ENCODE peak calls at places on chromosomes 6 and 20, in nine cellular contexts. One of them, this sample, is unnamed. For H3K4me1, the result is how much of the 10 kb centered on the place peaks cover.

GRCh38 chr6:169454204-169454871 is 200.7 kb upstream of the THBS2 start:
- DNase-seq in hepatocyte: peak
- DNase-seq in SK-N-SH: no peak
- DNase-seq in PC-3: no peak
- DNase-seq in neural progenitor cell: no peak
- DNase-seq in GM23248: peak
- DNase-seq in HCT116: no peak
- DNase-seq in GM23338: no peak
- DNase-seq in MM.1S: no peak
- DNase-seq in this sample: no peak

GRCh38 chr6:122683996-122684651 is 73.9 kb downstream of the PKIB start:
- DNase-seq in SK-N-SH: no peak
- DNase-seq in GM23338: no peak
- DNase-seq in PC-3: no peak
- DNase-seq in hepatocyte: no peak
- DNase-seq in GM23248: no peak
- DNase-seq in neural progenitor cell: no peak
- DNase-seq in MM.1S: no peak
- DNase-seq in HCT116: no peak
- DNase-seq in this sample: no peak

GRCh38 chr6:44966449-44967091 is 361.6 kb upstream of the RUNX2 start:
- DNase-seq in GM23248: peak
- DNase-seq in HCT116: peak
- DNase-seq in SK-N-SH: no peak
- DNase-seq in PC-3: peak
- DNase-seq in hepatocyte: no peak
- DNase-seq in MM.1S: no peak
- DNase-seq in neural progenitor cell: no peak
- DNase-seq in GM23338: no peak
- DNase-seq in this sample: no peak

GRCh38 chr20:20567712-20568111 is 144.7 kb downstream of the RALGAPA2 start:
- DNase-seq in MM.1S: no peak
- DNase-seq in GM23338: no peak
- DNase-seq in neural progenitor cell: no peak
- DNase-seq in hepatocyte: no peak
- DNase-seq in PC-3: no peak
- DNase-seq in GM23248: no peak
- DNase-seq in SK-N-SH: no peak
- DNase-seq in HCT116: no peak
- DNase-seq in this sample: no peak

GRCh38 chr6:25511386-25511785 is 140.6 kb upstream of the SCGN start:
- DNase-seq in neural progenitor cell: no peak
- DNase-seq in GM23338: no peak
- DNase-seq in hepatocyte: no peak
- DNase-seq in PC-3: peak
- DNase-seq in SK-N-SH: no peak
- DNase-seq in HCT116: no peak
- DNase-seq in GM23248: peak
- DNase-seq in MM.1S: no peak
- DNase-seq in this sample: no peak

GRCh38 chr6:21935561-21936028 is 342.0 kb downstream of the SOX4 start:
- DNase-seq in SK-N-SH: no peak
- DNase-seq in hepatocyte: no peak
- DNase-seq in neural progenitor cell: peak
- DNase-seq in HCT116: peak
- DNase-seq in MM.1S: no peak
- DNase-seq in GM23248: peak
- DNase-seq in PC-3: peak
- DNase-seq in GM23338: peak
- DNase-seq in this sample: peak

GRCh38 chr20:35870541-35871307 is 83.6 kb downstream of the SCAND1 start:
- DNase-seq in MM.1S: no peak
- DNase-seq in hepatocyte: no peak
- DNase-seq in SK-N-SH: no peak
- DNase-seq in HCT116: no peak
- DNase-seq in GM23338: no peak
- DNase-seq in neural progenitor cell: no peak
- DNase-seq in PC-3: no peak
- DNase-seq in GM23248: peak
- DNase-seq in this sample: no peak

GRCh38 chr20:52049001-52049731 is 142.4 kb downstream of the ZFP64 start:
- DNase-seq in GM23248: peak
- DNase-seq in GM23338: peak
- DNase-seq in PC-3: no peak
- DNase-seq in HCT116: no peak
- DNase-seq in SK-N-SH: no peak
- DNase-seq in hepatocyte: peak
- DNase-seq in neural progenitor cell: peak
- DNase-seq in MM.1S: no peak
- DNase-seq in this sample: no peak

GRCh38 chr6:153024401-153025017 is 22.0 kb upstream of the MTRF1L start:
- DNase-seq in PC-3: peak
- DNase-seq in neural progenitor cell: peak
- DNase-seq in MM.1S: peak
- DNase-seq in GM23248: peak
- DNase-seq in hepatocyte: peak
- DNase-seq in SK-N-SH: peak
- DNase-seq in HCT116: peak
- DNase-seq in GM23338: peak
- DNase-seq in this sample: peak

GRCh38 chr6:120764312-120764711 is 570.0 kb downstream of the TBC1D32 start:
- DNase-seq in MM.1S: no peak
- DNase-seq in PC-3: no peak
- DNase-seq in GM23338: peak
- DNase-seq in HCT116: no peak
- DNase-seq in GM23248: no peak
- DNase-seq in hepatocyte: no peak
- DNase-seq in SK-N-SH: no peak
- DNase-seq in neural progenitor cell: peak
- DNase-seq in this sample: no peak

GRCh38 chr6:37244430-37245310 is 12.9 kb upstream of the TBC1D22B start:
- DNase-seq in MM.1S: no peak
- DNase-seq in GM23248: peak
- DNase-seq in PC-3: peak
- DNase-seq in GM23338: no peak
- DNase-seq in neural progenitor cell: no peak
- DNase-seq in hepatocyte: peak
- DNase-seq in HCT116: no peak
- DNase-seq in SK-N-SH: no peak
- DNase-seq in this sample: no peak

GRCh38 chr6:24932832-24933231 is 2.9 kb downstream of the RIPOR2 start:
- DNase-seq in SK-N-SH: no peak
- DNase-seq in GM23338: no peak
- DNase-seq in MM.1S: no peak
- DNase-seq in HCT116: no peak
- DNase-seq in neural progenitor cell: no peak
- DNase-seq in hepatocyte: no peak
- DNase-seq in GM23248: no peak
- DNase-seq in PC-3: no peak
- DNase-seq in this sample: peak

GRCh38 chr20:40848530-40848929 is 159.5 kb upstream of the MAFB start:
- DNase-seq in neural progenitor cell: no peak
- DNase-seq in GM23338: no peak
- DNase-seq in PC-3: no peak
- DNase-seq in hepatocyte: no peak
- DNase-seq in SK-N-SH: peak
- DNase-seq in GM23248: no peak
- DNase-seq in HCT116: no peak
- DNase-seq in MM.1S: no peak
- DNase-seq in this sample: no peak

GRCh38 chr6:7058250-7058923 is 49.4 kb upstream of the RREB1 start:
- DNase-seq in HCT116: peak
- DNase-seq in PC-3: peak
- DNase-seq in MM.1S: no peak
- DNase-seq in neural progenitor cell: no peak
- DNase-seq in SK-N-SH: no peak
- DNase-seq in GM23338: no peak
- DNase-seq in hepatocyte: peak
- DNase-seq in GM23248: peak
- DNase-seq in this sample: no peak

GRCh38 chr6:110949679-110950285 is 8.7 kb upstream of the GTF3C6 start:
- DNase-seq in GM23248: peak
- DNase-seq in neural progenitor cell: no peak
- DNase-seq in hepatocyte: peak
- DNase-seq in PC-3: peak
- DNase-seq in SK-N-SH: peak
- DNase-seq in HCT116: peak
- DNase-seq in GM23338: peak
- DNase-seq in MM.1S: peak
- DNase-seq in this sample: peak

DNA sequence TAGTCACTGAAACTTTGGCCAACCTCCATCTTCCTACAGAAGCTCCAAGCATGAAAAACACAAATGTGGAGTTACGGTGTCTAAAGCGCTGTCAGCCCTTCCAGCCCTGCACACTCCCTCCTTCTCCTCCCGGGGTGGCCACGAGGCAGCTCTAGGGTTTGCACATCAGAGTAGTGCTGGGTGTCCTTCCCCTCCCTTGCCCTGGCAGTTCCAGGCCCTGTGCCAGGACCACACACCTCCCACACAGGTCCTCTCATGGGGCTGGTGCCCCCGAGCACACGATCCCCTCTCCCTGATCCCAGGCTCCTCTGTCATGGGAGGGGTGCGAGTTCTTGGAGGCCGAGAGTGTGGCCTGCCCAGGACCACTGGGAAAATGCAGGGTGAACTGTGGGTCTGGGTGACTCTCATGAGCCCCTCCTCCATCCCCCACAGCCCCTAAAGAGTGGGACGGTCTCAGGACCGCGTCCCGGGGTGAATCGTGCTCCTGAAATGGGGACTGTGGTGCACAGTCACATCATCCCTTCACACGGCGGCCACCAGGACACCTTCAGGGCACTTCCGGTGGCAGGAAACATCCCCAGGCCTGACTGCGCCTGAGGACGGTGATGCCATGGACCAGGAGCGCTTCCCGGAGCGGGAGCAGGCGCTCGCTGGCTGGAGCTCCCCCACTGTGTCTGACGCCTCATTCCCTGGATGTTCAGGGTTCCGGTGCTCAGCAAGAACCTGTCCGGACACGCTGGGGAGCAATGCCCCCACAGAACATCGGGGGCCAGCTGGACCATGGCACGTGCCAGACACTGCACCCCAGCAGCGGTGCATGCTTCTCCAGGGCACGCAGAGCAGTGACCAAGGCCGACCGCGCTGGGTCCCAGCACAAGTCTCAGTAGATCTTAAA is 42.8 kb upstream of the SLCO4A1 start:
- DNase-seq in GM23338: no peak
- DNase-seq in PC-3: no peak
- DNase-seq in SK-N-SH: no peak
- DNase-seq in MM.1S: no peak
- DNase-seq in neural progenitor cell: no peak
- DNase-seq in HCT116: no peak
- DNase-seq in hepatocyte: no peak
- DNase-seq in GM23248: no peak
- DNase-seq in this sample: no peak
- H3K4me1 ChIP-seq in GM23338: under half
- H3K4me1 ChIP-seq in PC-3: half or more
- H3K4me1 ChIP-seq in SK-N-SH: under half
- H3K4me1 ChIP-seq in MM.1S: under half
- H3K4me1 ChIP-seq in neural progenitor cell: under half
- H3K4me1 ChIP-seq in HCT116: under half
- H3K4me1 ChIP-seq in hepatocyte: under half
- H3K4me1 ChIP-seq in GM23248: under half
- H3K4me1 ChIP-seq in this sample: under half

GRCh38 chr6:397604-398003 is 6.1 kb downstream of the IRF4 start:
- DNase-seq in PC-3: no peak
- DNase-seq in MM.1S: peak
- DNase-seq in neural progenitor cell: no peak
- DNase-seq in GM23248: no peak
- DNase-seq in hepatocyte: no peak
- DNase-seq in GM23338: no peak
- DNase-seq in HCT116: no peak
- DNase-seq in SK-N-SH: no peak
- DNase-seq in this sample: no peak
- TF ChIP-seq EZH2phosphoT487 in PC-3: no peak
- TF ChIP-seq EZH2phosphoT487 in MM.1S: no peak
- TF ChIP-seq EZH2phosphoT487 in neural progenitor cell: no peak
- TF ChIP-seq EZH2phosphoT487 in GM23248: no peak
- TF ChIP-seq EZH2phosphoT487 in hepatocyte: no peak
- TF ChIP-seq EZH2phosphoT487 in GM23338: no peak
- TF ChIP-seq EZH2phosphoT487 in HCT116: no peak
- TF ChIP-seq EZH2phosphoT487 in SK-N-SH: no peak
- TF ChIP-seq EZH2phosphoT487 in this sample: no peak

DNA sequence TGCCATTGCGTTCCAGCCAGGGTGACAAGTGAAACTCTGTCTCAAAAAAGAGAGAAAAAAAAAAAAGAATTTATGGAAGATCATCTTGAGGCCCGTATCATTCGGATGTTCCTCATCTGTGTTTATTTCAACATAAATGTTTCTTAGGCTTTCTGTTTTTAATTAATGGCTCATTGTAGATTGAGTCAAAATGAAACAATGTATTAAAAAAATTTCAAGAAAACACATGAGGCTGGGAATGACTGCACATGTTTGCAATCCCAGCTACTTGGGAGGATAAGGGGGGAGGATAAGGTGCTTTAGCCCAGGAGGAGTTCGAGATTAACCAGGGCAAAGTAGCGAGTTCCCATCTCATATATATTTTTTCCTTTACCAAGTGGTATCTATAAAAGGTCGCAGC is 47.3 kb downstream of the ITCH start:
- DNase-seq in GM23338: no peak
- DNase-seq in HCT116: no peak
- DNase-seq in hepatocyte: no peak
- DNase-seq in MM.1S: no peak
- DNase-seq in PC-3: no peak
- DNase-seq in GM23248: peak
- DNase-seq in neural progenitor cell: no peak
- DNase-seq in SK-N-SH: no peak
- DNase-seq in this sample: no peak
- H3K4me1 ChIP-seq in GM23338: under half
- H3K4me1 ChIP-seq in HCT116: under half
- H3K4me1 ChIP-seq in hepatocyte: under half
- H3K4me1 ChIP-seq in MM.1S: half or more
- H3K4me1 ChIP-seq in PC-3: under half
- H3K4me1 ChIP-seq in GM23248: under half
- H3K4me1 ChIP-seq in neural progenitor cell: under half
- H3K4me1 ChIP-seq in SK-N-SH: under half
- H3K4me1 ChIP-seq in this sample: under half

DNA sequence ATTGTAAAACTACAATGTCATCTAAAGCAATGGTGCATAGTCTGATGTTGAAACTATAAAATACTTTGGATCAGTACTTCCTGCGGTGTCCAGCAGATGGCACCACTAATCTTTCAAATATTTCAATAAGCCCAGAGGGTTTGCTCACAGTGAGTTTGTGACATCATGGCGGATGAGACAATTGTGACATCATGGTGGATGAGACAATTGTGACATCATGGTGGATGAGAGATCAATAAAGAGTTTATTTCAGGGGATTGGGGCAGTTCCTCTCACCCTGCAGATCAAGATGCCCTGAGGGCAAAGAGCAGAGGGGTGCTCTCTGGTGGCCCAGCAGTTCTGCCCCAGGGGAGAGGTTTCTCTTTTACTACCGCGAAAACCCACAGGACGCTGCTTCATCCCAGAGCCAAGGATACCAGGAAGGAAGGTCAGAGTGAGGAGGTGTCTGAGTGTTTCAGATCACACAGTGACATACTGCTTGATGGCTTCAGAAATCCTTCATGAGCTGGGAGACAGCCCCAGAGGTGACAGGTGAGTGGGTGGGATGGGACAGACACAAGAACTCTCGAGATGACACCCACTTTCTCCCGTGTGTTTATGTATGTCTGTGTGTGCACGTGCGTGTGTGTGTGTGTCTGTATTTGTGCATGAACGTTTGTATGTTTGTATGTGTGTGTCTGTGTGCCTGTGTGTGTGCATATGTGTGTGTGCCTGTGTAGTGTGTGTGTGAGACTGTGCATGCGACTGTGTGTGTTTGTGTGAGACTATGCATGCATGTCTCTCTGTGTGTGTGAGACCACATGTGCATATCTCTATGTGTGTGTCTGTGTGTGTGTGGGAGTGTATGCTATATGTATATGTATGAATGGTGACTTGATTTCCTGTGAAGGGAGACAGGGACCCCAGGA is 7.3 kb upstream of the ULBP2 start:
- DNase-seq in hepatocyte: peak
- DNase-seq in SK-N-SH: peak
- DNase-seq in PC-3: peak
- DNase-seq in MM.1S: peak
- DNase-seq in HCT116: peak
- DNase-seq in GM23248: peak
- DNase-seq in GM23338: peak
- DNase-seq in neural progenitor cell: peak
- DNase-seq in this sample: peak
- TF ChIP-seq EZH2phosphoT487 in hepatocyte: no peak
- TF ChIP-seq EZH2phosphoT487 in SK-N-SH: no peak
- TF ChIP-seq EZH2phosphoT487 in PC-3: no peak
- TF ChIP-seq EZH2phosphoT487 in MM.1S: no peak
- TF ChIP-seq EZH2phosphoT487 in HCT116: no peak
- TF ChIP-seq EZH2phosphoT487 in GM23248: no peak
- TF ChIP-seq EZH2phosphoT487 in GM23338: no peak
- TF ChIP-seq EZH2phosphoT487 in neural progenitor cell: peak
- TF ChIP-seq EZH2phosphoT487 in this sample: no peak